ENCODE peak calls at places on chromosomes 1 and 21, in six cellular contexts. U, L, J, C, H and R are unnamed samples.

GRCh38 chr1:66729130-66729922 is 22.9 kb upstream of the DYNLT5 start:
- DNase-seq in U (no peak), C (no peak), J (no peak), L (no peak), H (no peak), R (no peak)

GRCh38 chr1:196558424-196558823 is 49.8 kb downstream of the KCNT2 start:
- DNase-seq in L (no peak), C (no peak), U (no peak), J (no peak), H (no peak), R (no peak)

GRCh38 chr1:245650441-245650840 is 495.7 kb downstream of the KIF26B start:
- DNase-seq in J (no peak), C (no peak), U (no peak), L (no peak), H (no peak), R (no peak)

GRCh38 chr1:23444104-23444533 is 19.6 kb upstream of the TCEA3 start:
- DNase-seq in C (no peak), U (no peak), J (no peak), L (no peak), H (no peak), R (no peak)

GRCh38 chr1:61951731-61952585 is 209.7 kb downstream of the PATJ start:
- DNase-seq in L (peak), C (no peak), U (no peak), H (no peak), J (no peak), R (no peak)

GRCh38 chr1:7916431-7916830 is 24.2 kb downstream of the TNFRSF9 start:
- DNase-seq in H (no peak), L (no peak), C (no peak), U (no peak), J (no peak), R (no peak)

GRCh38 chr1:24157921-24158481 is 15.1 kb upstream of the IL22RA1 start:
- DNase-seq in L (peak), H (no peak), J (no peak), U (peak), C (no peak), R (no peak)

GRCh38 chr1:85342177-85342576 is 65.7 kb upstream of the BCL10 start:
- DNase-seq in L (no peak), U (no peak), J (no peak), C (no peak), H (no peak), R (no peak)

GRCh38 chr1:187839873-187840272 is 1011.1 kb downstream of the PLA2G4A start:
- DNase-seq in J (no peak), U (no peak), L (no peak), C (no peak), H (no peak), R (no peak)

GRCh38 chr1:90786709-90787108 is 69.6 kb upstream of the BARHL2 start:
- DNase-seq in U (no peak), J (no peak), L (no peak), C (no peak), H (no peak), R (no peak)

GRCh38 chr1:96651517-96651916 is 70.1 kb upstream of the PTBP2 start:
- DNase-seq in L (peak), C (no peak), H (peak), U (peak), J (no peak), R (no peak)

GRCh38 chr1:229694053-229694693 is 68.1 kb downstream of the URB2 start:
- DNase-seq in H (no peak), L (peak), U (peak), J (no peak), C (peak), R (no peak)

GRCh38 chr1:3740038-3740437 is 12.2 kb upstream of the CCDC27 start:
- DNase-seq in C (no peak), L (no peak), J (no peak), U (no peak), H (no peak), R (no peak)

GRCh38 chr1:53878492-53879105 is 11.0 kb downstream of the YIPF1 start:
- DNase-seq in C (no peak), H (peak), J (no peak), L (peak), U (no peak), R (peak)

GRCh38 chr1:232179896-232180760 is 449.8 kb downstream of the SIPA1L2 start:
- DNase-seq in C (peak), U (no peak), J (no peak), L (peak), H (no peak), R (no peak)

GRCh38 chr1:59779949-59780348 is 34.8 kb upstream of the HOOK1 start:
- DNase-seq in C (no peak), L (peak), J (no peak), U (peak), H (peak), R (no peak)

GRCh38 chr1:40939320-40940059 is 40.0 kb upstream of the CTPS1 start:
- DNase-seq in H (peak), C (no peak), U (no peak), L (no peak), J (no peak), R (peak)

GRCh38 chr1:21855257-21856096 is 43.4 kb downstream of the LDLRAD2 start:
- DNase-seq in J (no peak), U (no peak), C (no peak), L (peak), H (peak), R (no peak)

GRCh38 chr1:95113684-95114083 is 3.5 kb upstream of the TLCD4 start:
- DNase-seq in C (no peak), J (no peak), H (no peak), L (no peak), U (no peak), R (no peak)

GRCh38 chr1:164746677-164747076 is 187.7 kb downstream of the PBX1 start:
- DNase-seq in C (no peak), J (no peak), H (no peak), L (no peak), U (no peak), R (no peak)

GRCh38 chr1:159941139-159941866 is 4.1 kb downstream of the IGSF9 start:
- DNase-seq in J (no peak), C (no peak), L (peak), H (no peak), U (no peak), R (no peak)

GRCh38 chr1:178544531-178544930 is 31.6 kb downstream of the TEX35 start:
- DNase-seq in C (no peak), J (no peak), H (no peak), L (no peak), U (no peak), R (no peak)

GRCh38 chr1:15882665-15883064 is 35.2 kb downstream of the SPEN start:
- DNase-seq in J (no peak), C (no peak), H (no peak), L (no peak), U (no peak), R (no peak)

GRCh38 chr1:64624446-64624766 is 120.5 kb upstream of the RAVER2 start:
- DNase-seq in J (no peak), C (no peak), L (no peak), H (no peak), U (no peak), R (no peak)

GRCh38 chr1:162922196-162922595 is 61.2 kb upstream of the CCDC190 start:
- DNase-seq in U (no peak), J (no peak), C (no peak), H (no peak), L (no peak), R (no peak)

GRCh38 chr1:56522680-56523079 is 56.7 kb downstream of the PLPP3 start:
- DNase-seq in H (no peak), J (no peak), C (no peak), U (no peak), L (no peak), R (no peak)

GRCh38 chr1:109610609-109611307 is 8.7 kb downstream of the GNAT2 start:
- DNase-seq in H (no peak), U (no peak), J (no peak), L (peak), C (no peak), R (no peak)

GRCh38 chr1:112143871-112144441 is 154.5 kb upstream of the KCND3 start:
- DNase-seq in H (no peak), C (no peak), J (no peak), U (no peak), L (no peak), R (no peak)

GRCh38 chr1:7300893-7301292 is 470.2 kb upstream of the VAMP3 start:
- DNase-seq in H (peak), U (no peak), L (no peak), C (no peak), J (no peak), R (no peak)

GRCh38 chr1:20992327-20993056 is 184.2 kb downstream of the EIF4G3 start:
- DNase-seq in C (no peak), J (no peak), H (no peak), L (no peak), U (no peak), R (no peak)

DNA sequence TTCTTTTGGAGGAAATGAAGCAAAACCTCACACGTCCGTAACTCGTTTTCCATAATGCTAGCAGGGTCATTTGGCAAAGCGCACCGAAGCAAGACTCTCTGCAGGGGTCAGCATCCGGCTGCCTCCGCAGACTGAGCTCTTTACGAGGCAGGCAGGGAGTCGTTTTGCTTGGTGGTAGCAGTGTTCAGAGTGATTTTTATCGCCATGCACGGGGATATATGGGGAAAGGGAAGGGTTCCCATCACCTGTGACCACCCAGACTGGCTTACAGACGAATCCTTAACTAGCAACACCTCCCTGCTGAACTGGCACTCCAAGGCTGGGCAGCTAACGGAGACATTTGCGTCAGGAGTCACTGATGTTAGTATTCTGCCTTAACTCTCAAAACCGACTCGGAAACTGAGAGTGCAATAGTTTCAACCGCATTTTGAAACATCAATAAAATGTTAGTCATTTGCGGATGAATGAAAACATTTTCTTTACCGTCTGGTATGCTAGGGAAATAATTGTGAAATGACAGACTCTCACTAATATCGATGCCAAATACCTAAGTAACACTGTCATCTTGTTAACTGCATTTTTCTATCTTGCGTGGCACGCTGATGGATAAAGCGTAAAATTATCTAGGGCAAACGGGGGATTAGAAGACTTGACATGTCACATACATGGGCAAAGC is 2.2 kb upstream of the NEGR1 start:
- DNase-seq in J (no peak), U (peak), H (peak), L (peak), C (peak), R (no peak)
- TF ChIP-seq CREB1 in J (no peak), U (no peak), H (no peak), L (no peak), C (no peak), R (no peak)

GRCh38 chr1:99820546-99820945 is 29.6 kb upstream of the AGL start:
- DNase-seq in L (no peak), J (no peak), U (no peak), H (no peak), C (no peak), R (no peak)
- TF ChIP-seq CREB1 in L (no peak), J (peak), U (no peak), H (no peak), C (no peak), R (no peak)

DNA sequence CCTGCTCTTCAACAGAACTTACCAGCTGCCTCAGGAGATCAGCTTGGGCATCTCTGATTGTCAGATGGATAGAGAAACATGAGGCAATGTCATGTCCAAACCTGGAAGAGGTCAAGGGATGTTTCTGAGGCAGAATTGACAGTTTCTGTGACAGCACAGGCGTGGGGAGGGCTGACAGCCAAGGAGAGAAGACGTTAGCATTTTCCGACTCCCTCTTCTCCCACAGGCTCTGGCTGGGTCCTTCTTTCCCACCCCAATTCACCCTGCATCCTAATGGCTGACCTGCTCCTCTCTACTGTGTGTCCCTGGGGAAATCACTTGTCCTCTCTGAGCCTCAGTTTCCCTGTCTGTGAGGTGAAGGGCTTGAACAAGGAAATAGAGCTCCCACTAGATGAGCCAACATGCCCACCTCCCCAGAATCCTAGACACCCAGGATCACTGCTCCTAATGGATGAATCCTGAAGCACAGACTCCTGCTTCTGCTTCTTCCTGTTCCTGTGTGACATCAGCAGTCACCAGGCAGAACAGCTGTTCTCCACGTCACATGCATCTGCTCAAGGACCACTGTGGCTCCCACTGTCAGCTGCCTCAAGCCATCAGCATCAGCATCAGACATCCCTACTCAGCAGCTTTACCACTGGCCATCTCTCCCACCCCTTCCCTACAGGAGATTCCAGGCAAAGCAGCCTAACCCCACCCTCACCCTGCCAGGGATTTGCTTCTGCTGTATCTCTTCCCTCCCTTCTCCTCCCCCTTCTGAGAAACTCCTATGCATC is 408.0 kb downstream of the MATN1 start:
- DNase-seq in C (peak), H (no peak), L (peak), J (no peak), U (no peak), R (no peak)
- TF ChIP-seq CREB1 in C (peak), H (no peak), L (peak), J (peak), U (no peak), R (peak)

GRCh38 chr1:18592368-18592767 is 38.3 kb upstream of the PAX7 start:
- DNase-seq in C (no peak), L (peak), J (no peak), H (no peak), U (no peak), R (no peak)
- TF ChIP-seq CREB1 in C (no peak), L (no peak), J (no peak), H (no peak), U (no peak), R (no peak)

GRCh38 chr21:41428311-41428710 is 2.3 kb downstream of the MX1 start:
- DNase-seq in C (no peak), U (no peak), J (no peak), L (no peak), H (no peak), R (no peak)

GRCh38 chr21:41425588-41425953 is 468 bp upstream of the MX1 start:
- DNase-seq in C (peak), J (no peak), L (no peak), H (no peak), U (no peak), R (no peak)

GRCh38 chr21:41426656-41427311 is 745 bp downstream of the MX1 start:
- DNase-seq in C (peak), H (no peak), J (no peak), U (no peak), L (peak), R (no peak)

GRCh38 chr21:41427556-41427955 is 1.5 kb downstream of the MX1 start:
- DNase-seq in L (no peak), J (no peak), U (no peak), C (peak), H (no peak), R (no peak)

GRCh38 chr21:41425954-41426655 is at the start of gene MX1:
- DNase-seq in L (peak), J (peak), C (peak), U (peak), H (peak), R (no peak)
- TF ChIP-seq CREB1 in L (no peak), J (peak), C (no peak), U (peak), H (no peak), R (no peak)

GRCh38 chr1:45569571-45569961 is 14.3 kb upstream of the NASP start:
- DNase-seq in C (no peak), H (no peak), L (no peak), J (no peak), U (no peak), R (no peak)

GRCh38 chr1:45569962-45570581 is 13.8 kb upstream of the NASP start:
- DNase-seq in H (peak), C (peak), L (peak), U (peak), J (no peak), R (peak)

GRCh38 chr1:45566722-45567121 is 16.1 kb downstream of the AKR1A1 start:
- DNase-seq in U (no peak), L (no peak), H (no peak), J (no peak), C (no peak), R (no peak)

GRCh38 chr1:45568421-45568820 is 15.4 kb upstream of the NASP start:
- DNase-seq in U (no peak), H (no peak), C (no peak), L (no peak), J (no peak), R (no peak)

GRCh38 chr1:45567911-45568310 is 15.9 kb upstream of the NASP start:
- DNase-seq in C (no peak), H (no peak), J (no peak), L (no peak), U (no peak), R (no peak)
- TF ChIP-seq CREB1 in C (no peak), H (no peak), J (no peak), L (no peak), U (no peak), R (no peak)

GRCh38 chr1:29696656-29697390 is 460.5 kb downstream of the PTPRU start:
- DNase-seq in H (no peak), C (no peak), U (no peak), L (no peak), J (no peak), R (no peak)

GRCh38 chr1:29697391-29697780 is 461.1 kb downstream of the PTPRU start:
- DNase-seq in H (no peak), U (no peak), C (no peak), L (no peak), J (no peak), R (no peak)

GRCh38 chr1:29698033-29698432 is 461.7 kb downstream of the PTPRU start:
- DNase-seq in L (peak), H (peak), C (peak), U (peak), J (no peak), R (peak)

GRCh38 chr1:29698626-29699025 is 462.3 kb downstream of the PTPRU start:
- DNase-seq in U (no peak), L (no peak), H (no peak), C (no peak), J (no peak), R (no peak)

GRCh38 chr1:29695809-29696208 is 459.5 kb downstream of the PTPRU start:
- DNase-seq in L (no peak), J (no peak), U (no peak), H (no peak), C (no peak), R (no peak)
- TF ChIP-seq CREB1 in L (no peak), J (no peak), U (no peak), H (no peak), C (no peak), R (no peak)

DNA sequence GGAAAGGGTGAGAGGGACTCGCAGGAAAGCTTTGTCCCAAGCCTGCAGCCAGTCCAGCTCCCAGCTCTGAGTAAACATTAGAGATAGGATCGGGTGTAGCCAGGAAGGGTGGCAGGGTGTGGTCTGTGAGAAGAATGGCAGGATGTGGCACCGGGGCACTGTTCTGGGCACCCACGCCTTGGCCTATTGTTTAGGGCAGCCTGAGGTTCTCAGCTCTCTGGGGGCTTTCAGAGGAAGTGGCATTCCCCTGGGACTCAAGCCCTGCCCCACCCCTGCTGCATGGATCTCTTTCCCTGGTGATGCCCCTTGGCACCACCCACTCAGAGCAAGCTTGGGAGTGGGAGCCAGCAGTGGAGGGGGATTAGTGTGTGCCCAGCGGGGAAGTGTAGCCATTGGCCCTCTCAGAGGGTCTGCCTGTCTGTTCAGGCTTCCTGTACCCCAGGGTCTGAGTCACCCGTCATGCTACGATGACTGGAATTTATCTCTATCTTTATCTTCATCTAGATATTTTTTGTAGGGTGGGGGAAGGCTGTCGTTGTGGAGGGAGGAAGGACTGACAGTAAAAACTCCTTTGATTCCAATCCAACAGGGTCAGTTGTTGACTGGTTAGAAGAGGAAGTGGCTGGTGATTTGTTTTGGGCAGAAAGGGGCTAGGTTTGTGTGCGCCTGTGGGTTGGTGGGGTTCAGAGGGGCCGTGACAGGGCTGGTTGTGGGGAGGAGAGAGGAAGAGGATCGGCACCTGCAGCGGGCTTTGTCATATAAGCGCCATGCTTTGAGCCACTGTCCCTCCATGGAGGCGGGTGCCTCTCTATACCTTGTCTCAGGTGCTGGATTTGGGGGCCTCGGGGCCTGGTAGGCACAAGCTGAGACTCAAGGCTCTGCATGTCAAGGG is 31.7 kb downstream of the SOX13 start:
- DNase-seq in H (no peak), C (no peak), U (no peak), J (no peak), L (no peak), R (no peak)
- TF ChIP-seq CREB1 in H (no peak), C (no peak), U (no peak), J (no peak), L (no peak), R (no peak)